ENCODE peak calls at places on chromosomes 11 and 22, in ten cellular contexts. One of them, this sample, is unnamed.

GRCh38 chr11:10294289-10294953 is 402 bp upstream of the SBF2 start:
- DNase-seq in left ventricle myocardium inferior: peak; percentile 50
- DNase-seq in Panc1: no peak
- DNase-seq in body of pancreas: peak; percentile 47
- DNase-seq in small intestine: peak; percentile 33
- DNase-seq in mesenchymal stem cell: peak; percentile 86
- DNase-seq in neural progenitor cell: peak; percentile 59
- DNase-seq in naive thymus-derived CD4-positive, alpha-beta T cell: no peak
- DNase-seq in thoracic aorta: no peak
- DNase-seq in sigmoid colon: peak; percentile 83
- DNase-seq in this sample: peak; percentile 63

GRCh38 chr11:65435981-65436411 is 13.4 kb downstream of the NEAT1 start:
- DNase-seq in left ventricle myocardium inferior: no peak
- DNase-seq in Panc1: no peak
- DNase-seq in body of pancreas: no peak
- DNase-seq in small intestine: peak; percentile 15
- DNase-seq in mesenchymal stem cell: no peak
- DNase-seq in neural progenitor cell: no peak
- DNase-seq in naive thymus-derived CD4-positive, alpha-beta T cell: peak; percentile 21
- DNase-seq in thoracic aorta: no peak
- DNase-seq in sigmoid colon: peak; percentile 79
- DNase-seq in this sample: peak; percentile 25

GRCh38 chr22:25569983-25570382 is 5.5 kb downstream of the GRK3 start:
- DNase-seq in left ventricle myocardium inferior: no peak
- DNase-seq in Panc1: no peak
- DNase-seq in body of pancreas: no peak
- DNase-seq in small intestine: no peak
- DNase-seq in mesenchymal stem cell: no peak
- DNase-seq in neural progenitor cell: no peak
- DNase-seq in naive thymus-derived CD4-positive, alpha-beta T cell: no peak
- DNase-seq in thoracic aorta: no peak
- DNase-seq in sigmoid colon: no peak
- DNase-seq in this sample: no peak

GRCh38 chr22:40326905-40327735 is 19.2 kb upstream of the ADSL start:
- DNase-seq in left ventricle myocardium inferior: no peak
- DNase-seq in Panc1: no peak
- DNase-seq in body of pancreas: no peak
- DNase-seq in small intestine: no peak
- DNase-seq in mesenchymal stem cell: peak; percentile 41
- DNase-seq in neural progenitor cell: peak; percentile 26
- DNase-seq in naive thymus-derived CD4-positive, alpha-beta T cell: no peak
- DNase-seq in thoracic aorta: no peak
- DNase-seq in sigmoid colon: no peak
- DNase-seq in this sample: peak; percentile 75

GRCh38 chr11:58577441-58578135 is 1.3 kb upstream of the ZFP91 start:
- DNase-seq in left ventricle myocardium inferior: peak; percentile 35
- DNase-seq in Panc1: no peak
- DNase-seq in body of pancreas: peak; percentile 63
- DNase-seq in small intestine: no peak
- DNase-seq in mesenchymal stem cell: peak; percentile 99
- DNase-seq in neural progenitor cell: peak; percentile 61
- DNase-seq in naive thymus-derived CD4-positive, alpha-beta T cell: peak; percentile 72
- DNase-seq in thoracic aorta: peak; percentile 29
- DNase-seq in sigmoid colon: peak; percentile 87
- DNase-seq in this sample: peak; percentile 88

GRCh38 chr11:93945596-93945995 is 75.6 kb upstream of the HEPHL1 start:
- DNase-seq in left ventricle myocardium inferior: no peak
- DNase-seq in Panc1: no peak
- DNase-seq in body of pancreas: no peak
- DNase-seq in small intestine: no peak
- DNase-seq in mesenchymal stem cell: no peak
- DNase-seq in neural progenitor cell: no peak
- DNase-seq in naive thymus-derived CD4-positive, alpha-beta T cell: no peak
- DNase-seq in thoracic aorta: no peak
- DNase-seq in sigmoid colon: no peak
- DNase-seq in this sample: no peak

GRCh38 chr22:49272546-49273125 is 555.0 kb downstream of the BRD1 start:
- DNase-seq in left ventricle myocardium inferior: no peak
- DNase-seq in Panc1: no peak
- DNase-seq in body of pancreas: no peak
- DNase-seq in small intestine: no peak
- DNase-seq in mesenchymal stem cell: no peak
- DNase-seq in neural progenitor cell: no peak
- DNase-seq in naive thymus-derived CD4-positive, alpha-beta T cell: no peak
- DNase-seq in thoracic aorta: no peak
- DNase-seq in sigmoid colon: no peak
- DNase-seq in this sample: no peak

GRCh38 chr11:123061403-123062157 is at the start of gene HSPA8:
- DNase-seq in left ventricle myocardium inferior: peak; percentile 64
- DNase-seq in Panc1: no peak
- DNase-seq in body of pancreas: peak; percentile 75
- DNase-seq in small intestine: peak; percentile 70
- DNase-seq in mesenchymal stem cell: peak; percentile 70
- DNase-seq in neural progenitor cell: peak; percentile 54
- DNase-seq in naive thymus-derived CD4-positive, alpha-beta T cell: no peak
- DNase-seq in thoracic aorta: peak; percentile 40
- DNase-seq in sigmoid colon: peak; percentile 90
- DNase-seq in this sample: peak; percentile 46

GRCh38 chr11:15775051-15775541 is 581.2 kb downstream of the SOX6 start:
- DNase-seq in left ventricle myocardium inferior: no peak
- DNase-seq in Panc1: no peak
- DNase-seq in body of pancreas: no peak
- DNase-seq in small intestine: no peak
- DNase-seq in mesenchymal stem cell: peak; percentile 59
- DNase-seq in neural progenitor cell: no peak
- DNase-seq in naive thymus-derived CD4-positive, alpha-beta T cell: no peak
- DNase-seq in thoracic aorta: no peak
- DNase-seq in sigmoid colon: no peak
- DNase-seq in this sample: no peak

GRCh38 chr11:45649544-45650165 is 15.8 kb downstream of the CHST1 start:
- DNase-seq in left ventricle myocardium inferior: no peak
- DNase-seq in Panc1: no peak
- DNase-seq in body of pancreas: no peak
- DNase-seq in small intestine: no peak
- DNase-seq in mesenchymal stem cell: no peak
- DNase-seq in neural progenitor cell: peak; percentile 1
- DNase-seq in naive thymus-derived CD4-positive, alpha-beta T cell: no peak
- DNase-seq in thoracic aorta: no peak
- DNase-seq in sigmoid colon: no peak
- DNase-seq in this sample: no peak

GRCh38 chr11:68838572-68838964 is 3.1 kb downstream of the CPT1A start:
- DNase-seq in left ventricle myocardium inferior: no peak
- DNase-seq in Panc1: no peak
- DNase-seq in body of pancreas: peak; percentile 65
- DNase-seq in small intestine: peak; percentile 39
- DNase-seq in mesenchymal stem cell: peak; percentile 44
- DNase-seq in neural progenitor cell: no peak
- DNase-seq in naive thymus-derived CD4-positive, alpha-beta T cell: no peak
- DNase-seq in thoracic aorta: no peak
- DNase-seq in sigmoid colon: peak; percentile 88
- DNase-seq in this sample: peak; percentile 16

GRCh38 chr22:44668190-44668885 is 33.7 kb upstream of the PRR5 start:
- DNase-seq in left ventricle myocardium inferior: no peak
- DNase-seq in Panc1: no peak
- DNase-seq in body of pancreas: no peak
- DNase-seq in small intestine: no peak
- DNase-seq in mesenchymal stem cell: no peak
- DNase-seq in neural progenitor cell: peak; percentile 86
- DNase-seq in naive thymus-derived CD4-positive, alpha-beta T cell: peak; percentile 66
- DNase-seq in thoracic aorta: no peak
- DNase-seq in sigmoid colon: peak; percentile 64
- DNase-seq in this sample: no peak

GRCh38 chr11:111602865-111603632 is 800 bp downstream of the SIK2 start:
- DNase-seq in left ventricle myocardium inferior: no peak
- DNase-seq in Panc1: no peak
- DNase-seq in body of pancreas: peak; percentile 43
- DNase-seq in small intestine: peak; percentile 61
- DNase-seq in mesenchymal stem cell: peak; percentile 64
- DNase-seq in neural progenitor cell: peak; percentile 69
- DNase-seq in naive thymus-derived CD4-positive, alpha-beta T cell: no peak
- DNase-seq in thoracic aorta: no peak
- DNase-seq in sigmoid colon: peak; percentile 80
- DNase-seq in this sample: no peak

GRCh38 chr11:22797081-22797480 is 32.5 kb downstream of the SVIP start:
- DNase-seq in left ventricle myocardium inferior: no peak
- DNase-seq in Panc1: no peak
- DNase-seq in body of pancreas: no peak
- DNase-seq in small intestine: no peak
- DNase-seq in mesenchymal stem cell: no peak
- DNase-seq in neural progenitor cell: no peak
- DNase-seq in naive thymus-derived CD4-positive, alpha-beta T cell: no peak
- DNase-seq in thoracic aorta: no peak
- DNase-seq in sigmoid colon: no peak
- DNase-seq in this sample: no peak
- H3K4me1 ChIP-seq in left ventricle myocardium inferior: no peaks in the 10 kb centered on the region
- H3K4me1 ChIP-seq in Panc1: no peaks in the 10 kb centered on the region
- H3K4me1 ChIP-seq in body of pancreas: peaks cover 3% of the 10 kb centered on the region
- H3K4me1 ChIP-seq in small intestine: no peaks in the 10 kb centered on the region
- H3K4me1 ChIP-seq in mesenchymal stem cell: no peaks in the 10 kb centered on the region
- H3K4me1 ChIP-seq in neural progenitor cell: no peaks in the 10 kb centered on the region
- H3K4me1 ChIP-seq in naive thymus-derived CD4-positive, alpha-beta T cell: no peaks in the 10 kb centered on the region
- H3K4me1 ChIP-seq in thoracic aorta: no peaks in the 10 kb centered on the region
- H3K4me1 ChIP-seq in sigmoid colon: no peaks in the 10 kb centered on the region
- H3K4me1 ChIP-seq in this sample: peaks cover 17% of the 10 kb centered on the region

GRCh38 chr11:114123692-114124330 is 64.3 kb downstream of the ZBTB16 start:
- DNase-seq in left ventricle myocardium inferior: no peak
- DNase-seq in Panc1: no peak
- DNase-seq in body of pancreas: no peak
- DNase-seq in small intestine: no peak
- DNase-seq in mesenchymal stem cell: no peak
- DNase-seq in neural progenitor cell: no peak
- DNase-seq in naive thymus-derived CD4-positive, alpha-beta T cell: no peak
- DNase-seq in thoracic aorta: no peak
- DNase-seq in sigmoid colon: peak; percentile 58
- DNase-seq in this sample: no peak
- H3K4me1 ChIP-seq in left ventricle myocardium inferior: peaks cover 100% of the 10 kb centered on the region
- H3K4me1 ChIP-seq in Panc1: no peaks in the 10 kb centered on the region
- H3K4me1 ChIP-seq in body of pancreas: peaks cover 84% of the 10 kb centered on the region
- H3K4me1 ChIP-seq in small intestine: no peaks in the 10 kb centered on the region
- H3K4me1 ChIP-seq in mesenchymal stem cell: no peaks in the 10 kb centered on the region
- H3K4me1 ChIP-seq in neural progenitor cell: peaks cover 18% of the 10 kb centered on the region
- H3K4me1 ChIP-seq in naive thymus-derived CD4-positive, alpha-beta T cell: peaks cover 7% of the 10 kb centered on the region
- H3K4me1 ChIP-seq in thoracic aorta: peaks cover 82% of the 10 kb centered on the region
- H3K4me1 ChIP-seq in sigmoid colon: no peaks in the 10 kb centered on the region
- H3K4me1 ChIP-seq in this sample: no peaks in the 10 kb centered on the region

GRCh38 chr22:35329114-35329847 is 29.6 kb downstream of the TOM1 start:
- DNase-seq in left ventricle myocardium inferior: no peak
- DNase-seq in Panc1: no peak
- DNase-seq in body of pancreas: no peak
- DNase-seq in small intestine: no peak
- DNase-seq in mesenchymal stem cell: no peak
- DNase-seq in neural progenitor cell: no peak
- DNase-seq in naive thymus-derived CD4-positive, alpha-beta T cell: no peak
- DNase-seq in thoracic aorta: no peak
- DNase-seq in sigmoid colon: no peak
- DNase-seq in this sample: no peak

GRCh38 chr22:35328472-35328885 is 28.8 kb downstream of the TOM1 start:
- DNase-seq in left ventricle myocardium inferior: peak; percentile 45
- DNase-seq in Panc1: no peak
- DNase-seq in body of pancreas: peak; percentile 91
- DNase-seq in small intestine: no peak
- DNase-seq in mesenchymal stem cell: no peak
- DNase-seq in neural progenitor cell: no peak
- DNase-seq in naive thymus-derived CD4-positive, alpha-beta T cell: no peak
- DNase-seq in thoracic aorta: no peak
- DNase-seq in sigmoid colon: peak; percentile 70
- DNase-seq in this sample: peak; percentile 40

GRCh38 chr22:35327690-35328471 is 28.2 kb downstream of the TOM1 start:
- DNase-seq in left ventricle myocardium inferior: no peak
- DNase-seq in Panc1: no peak
- DNase-seq in body of pancreas: no peak
- DNase-seq in small intestine: no peak
- DNase-seq in mesenchymal stem cell: no peak
- DNase-seq in neural progenitor cell: no peak
- DNase-seq in naive thymus-derived CD4-positive, alpha-beta T cell: no peak
- DNase-seq in thoracic aorta: no peak
- DNase-seq in sigmoid colon: peak; percentile 61
- DNase-seq in this sample: no peak

GRCh38 chr22:35333220-35333619 is 33.5 kb downstream of the TOM1 start:
- DNase-seq in left ventricle myocardium inferior: no peak
- DNase-seq in Panc1: no peak
- DNase-seq in body of pancreas: no peak
- DNase-seq in small intestine: no peak
- DNase-seq in mesenchymal stem cell: no peak
- DNase-seq in neural progenitor cell: no peak
- DNase-seq in naive thymus-derived CD4-positive, alpha-beta T cell: no peak
- DNase-seq in thoracic aorta: no peak
- DNase-seq in sigmoid colon: no peak
- DNase-seq in this sample: no peak

DNA sequence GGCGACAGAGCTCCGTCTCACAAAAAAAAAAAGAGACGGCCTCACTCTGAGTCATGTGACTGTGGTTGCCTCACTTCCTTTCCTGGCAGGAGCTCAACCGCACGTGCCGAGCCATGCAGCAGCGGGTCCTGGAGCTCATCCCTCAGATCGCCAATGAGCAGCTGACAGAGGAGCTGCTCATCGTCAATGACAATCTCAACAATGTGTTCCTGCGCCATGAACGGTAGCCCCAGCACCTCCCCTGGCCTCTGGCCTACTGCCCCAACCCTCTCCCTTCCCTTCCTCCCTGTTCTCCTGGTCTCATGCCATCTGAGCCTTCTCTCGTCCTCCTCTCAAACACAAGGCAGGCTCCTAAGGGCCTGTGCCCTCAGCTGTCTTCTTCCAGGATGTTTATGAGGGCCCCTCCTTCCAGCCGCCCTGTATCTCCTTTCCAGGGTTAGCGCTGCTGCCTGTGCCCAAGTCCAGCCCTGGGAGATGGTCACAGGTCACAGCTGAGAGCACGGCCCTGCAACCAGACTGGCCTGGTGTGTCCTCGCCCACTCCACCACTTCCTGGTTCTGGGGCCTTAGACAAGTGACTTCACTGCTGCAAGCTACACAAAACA is 30.7 kb downstream of the TOM1 start:
- DNase-seq in left ventricle myocardium inferior: peak; percentile 90
- DNase-seq in Panc1: no peak
- DNase-seq in body of pancreas: peak; percentile 81
- DNase-seq in small intestine: peak; percentile 29
- DNase-seq in mesenchymal stem cell: peak; percentile 94
- DNase-seq in neural progenitor cell: no peak
- DNase-seq in naive thymus-derived CD4-positive, alpha-beta T cell: peak; percentile 44
- DNase-seq in thoracic aorta: no peak
- DNase-seq in sigmoid colon: peak; percentile 98
- DNase-seq in this sample: peak; percentile 65
- H3K4me1 ChIP-seq in left ventricle myocardium inferior: peaks cover 77% of the 10 kb centered on the region
- H3K4me1 ChIP-seq in Panc1: no peaks in the 10 kb centered on the region
- H3K4me1 ChIP-seq in body of pancreas: peaks cover 34% of the 10 kb centered on the region
- H3K4me1 ChIP-seq in small intestine: no peaks in the 10 kb centered on the region
- H3K4me1 ChIP-seq in mesenchymal stem cell: peaks cover 11% of the 10 kb centered on the region
- H3K4me1 ChIP-seq in neural progenitor cell: no peaks in the 10 kb centered on the region
- H3K4me1 ChIP-seq in naive thymus-derived CD4-positive, alpha-beta T cell: peaks cover 22% of the 10 kb centered on the region
- H3K4me1 ChIP-seq in thoracic aorta: peaks cover 5% of the 10 kb centered on the region
- H3K4me1 ChIP-seq in sigmoid colon: no peaks in the 10 kb centered on the region
- H3K4me1 ChIP-seq in this sample: peaks cover 20% of the 10 kb centered on the region

DNA sequence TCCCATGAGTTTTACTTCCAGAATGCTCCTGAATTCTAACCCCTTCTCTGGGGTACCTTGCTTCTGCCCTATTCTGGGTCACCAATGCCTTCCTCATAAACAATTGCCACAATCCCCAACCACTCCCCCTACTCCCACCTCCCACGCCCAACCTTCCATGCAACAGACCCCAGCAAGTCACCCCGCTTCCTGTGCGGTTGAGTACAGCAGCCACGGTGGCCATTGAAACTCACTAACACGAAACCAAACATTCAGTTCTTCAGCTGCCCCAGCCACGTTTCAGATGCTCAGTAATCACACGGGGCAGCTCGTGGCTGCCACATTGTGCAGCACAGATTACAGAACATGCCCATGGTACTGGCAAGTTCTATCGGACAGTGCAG is 3.7 kb upstream of the BCR start:
- DNase-seq in left ventricle myocardium inferior: no peak
- DNase-seq in Panc1: no peak
- DNase-seq in body of pancreas: no peak
- DNase-seq in small intestine: no peak
- DNase-seq in mesenchymal stem cell: no peak
- DNase-seq in neural progenitor cell: no peak
- DNase-seq in naive thymus-derived CD4-positive, alpha-beta T cell: no peak
- DNase-seq in thoracic aorta: no peak
- DNase-seq in sigmoid colon: no peak
- DNase-seq in this sample: no peak
- H3K4me1 ChIP-seq in left ventricle myocardium inferior: peaks cover 22% of the 10 kb centered on the region
- H3K4me1 ChIP-seq in Panc1: no peaks in the 10 kb centered on the region
- H3K4me1 ChIP-seq in body of pancreas: peaks cover 23% of the 10 kb centered on the region
- H3K4me1 ChIP-seq in small intestine: peaks cover under 1% of the 10 kb centered on the region
- H3K4me1 ChIP-seq in mesenchymal stem cell: peaks cover 21% of the 10 kb centered on the region
- H3K4me1 ChIP-seq in neural progenitor cell: peaks cover 16% of the 10 kb centered on the region
- H3K4me1 ChIP-seq in naive thymus-derived CD4-positive, alpha-beta T cell: peaks cover 16% of the 10 kb centered on the region
- H3K4me1 ChIP-seq in thoracic aorta: peaks cover 20% of the 10 kb centered on the region
- H3K4me1 ChIP-seq in sigmoid colon: no peaks in the 10 kb centered on the region
- H3K4me1 ChIP-seq in this sample: peaks cover 18% of the 10 kb centered on the region